ENCODE peak calls at places on chromosomes 5 and 9, in ten cellular contexts. S, M, D, I, H, B, W, N, G and E are unnamed samples.

GRCh38 chr9:27675354-27675753 is 102.1 kb upstream of the C9orf72 start:
- DNase-seq in B (no peak), D (no peak), I (no peak), N (no peak), M (no peak), S (no peak), H (no peak), W (no peak), G (no peak), E (no peak)

GRCh38 chr9:89311346-89312153 is 555 bp downstream of the CKS2 start:
- DNase-seq in B (no peak), H (no peak), D (no peak), I (peak), N (peak), S (no peak), M (peak), G (peak), W (no peak), E (no peak)

GRCh38 chr9:70091103-70091502 is 47.5 kb downstream of the MAMDC2 start:
- DNase-seq in H (no peak), B (no peak), D (no peak), W (no peak), N (no peak), I (no peak), S (no peak), M (no peak), G (no peak), E (no peak)

GRCh38 chr9:95181226-95181818 is 136.2 kb downstream of the FANCC start:
- DNase-seq in S (no peak), H (no peak), W (no peak), M (peak), G (no peak), I (no peak), B (no peak), D (no peak), N (no peak), E (no peak)

GRCh38 chr9:70101265-70101664 is 57.6 kb downstream of the MAMDC2 start:
- DNase-seq in I (no peak), D (no peak), M (peak), H (no peak), G (no peak), N (no peak), B (no peak), S (no peak), W (no peak), E (peak)

GRCh38 chr9:92607773-92608172 is 62.2 kb downstream of the IPPK start:
- DNase-seq in M (peak), B (no peak), W (peak), H (no peak), G (no peak), N (no peak), S (no peak), D (peak), I (no peak), E (peak)

GRCh38 chr5:39215857-39216256 is 3.5 kb downstream of the FYB1 start:
- DNase-seq in B (no peak), N (no peak), G (no peak), W (no peak), S (no peak), D (no peak), I (no peak), H (no peak), M (no peak), E (no peak)

GRCh38 chr9:125261501-125262216 is at the start of gene GAPVD1:
- DNase-seq in H (peak), S (peak), B (peak), W (peak), D (peak), M (peak), G (peak), N (peak), I (peak), E (no peak)

GRCh38 chr9:133563286-133564213 is 29.0 kb downstream of the ADAMTSL2 start:
- DNase-seq in M (peak), H (no peak), B (no peak), D (no peak), W (no peak), S (no peak), G (no peak), I (no peak), N (peak), E (no peak)

GRCh38 chr5:11385901-11386293 is 518.3 kb downstream of the CTNND2 start:
- DNase-seq in W (no peak), H (peak), D (no peak), I (peak), B (no peak), N (no peak), S (no peak), G (no peak), M (no peak), E (no peak)

GRCh38 chr9:19460258-19460657 is 51.4 kb downstream of the ACER2 start:
- DNase-seq in B (no peak), I (no peak), S (no peak), G (no peak), W (no peak), H (no peak), D (no peak), M (no peak), N (no peak), E (no peak)

GRCh38 chr5:57082441-57083067 is 91.3 kb upstream of the GPBP1 start:
- DNase-seq in S (peak), G (no peak), W (peak), I (no peak), N (no peak), H (no peak), B (no peak), D (no peak), M (peak), E (peak)

GRCh38 chr9:1373445-1373844 is 323.3 kb downstream of the DMRT2 start:
- DNase-seq in S (no peak), D (no peak), H (no peak), I (no peak), B (no peak), W (no peak), M (no peak), G (no peak), N (no peak), E (no peak)

GRCh38 chr5:5304361-5305035 is 118.0 kb upstream of the ICE1 start:
- DNase-seq in S (no peak), B (no peak), M (peak), G (no peak), N (no peak), W (no peak), I (no peak), H (no peak), D (no peak), E (no peak)

GRCh38 chr9:130243015-130243881 is 22.3 kb upstream of the HMCN2 start:
- DNase-seq in S (peak), I (peak), H (peak), M (peak), W (no peak), N (peak), G (peak), D (no peak), B (peak), E (no peak)

GRCh38 chr5:141883184-141883947 is 5.2 kb upstream of the PCDH1 start:
- DNase-seq in S (no peak), I (peak), W (no peak), H (peak), N (peak), D (no peak), B (no peak), G (no peak), M (peak), E (no peak)

GRCh38 chr5:88792144-88792840 is 90.7 kb downstream of the MEF2C start:
- DNase-seq in I (no peak), W (peak), H (no peak), D (no peak), N (no peak), S (no peak), M (no peak), B (no peak), G (no peak), E (peak)